ENCODE peak calls at places on chromosome 4, in nine cellular contexts. One of them, this sample, is unnamed.

GRCh38 chr4:185211035-185211434 is 1.6 kb downstream of the SNX25 start:
- DNase-seq in cardiac muscle cell: no peak
- DNase-seq in GM13976: no peak
- DNase-seq in NCI-H510A treated with DMSO at 0.1 percent for 48 hours: no peak
- DNase-seq in DMS 273 treated with DMSO at 0.1 percent for 48 hours: no peak
- DNase-seq in RWPE1: no peak
- DNase-seq in KG1: no peak
- DNase-seq in left ventricle myocardium inferior: no peak
- DNase-seq in ureter: no peak
- DNase-seq in this sample: no peak

GRCh38 chr4:8176547-8177399 is 18.2 kb upstream of the ABLIM2 start:
- DNase-seq in left ventricle myocardium inferior: no peak
- DNase-seq in cardiac muscle cell: peak
- DNase-seq in DMS 273 treated with DMSO at 0.1 percent for 48 hours: peak
- DNase-seq in RWPE1: peak
- DNase-seq in KG1: no peak
- DNase-seq in NCI-H510A treated with DMSO at 0.1 percent for 48 hours: peak
- DNase-seq in ureter: no peak
- DNase-seq in GM13976: peak
- DNase-seq in this sample: no peak

GRCh38 chr4:161664740-161665139 is 499.1 kb downstream of the FSTL5 start:
- DNase-seq in NCI-H510A treated with DMSO at 0.1 percent for 48 hours: no peak
- DNase-seq in DMS 273 treated with DMSO at 0.1 percent for 48 hours: no peak
- DNase-seq in left ventricle myocardium inferior: no peak
- DNase-seq in GM13976: no peak
- DNase-seq in cardiac muscle cell: no peak
- DNase-seq in RWPE1: no peak
- DNase-seq in ureter: no peak
- DNase-seq in KG1: no peak
- DNase-seq in this sample: no peak

GRCh38 chr4:87865960-87866598 is 33.3 kb downstream of the MEPE start:
- DNase-seq in NCI-H510A treated with DMSO at 0.1 percent for 48 hours: no peak
- DNase-seq in RWPE1: no peak
- DNase-seq in left ventricle myocardium inferior: no peak
- DNase-seq in DMS 273 treated with DMSO at 0.1 percent for 48 hours: no peak
- DNase-seq in ureter: no peak
- DNase-seq in cardiac muscle cell: no peak
- DNase-seq in GM13976: no peak
- DNase-seq in KG1: no peak
- DNase-seq in this sample: no peak

GRCh38 chr4:138796761-138797160 is 218.8 kb upstream of the NOCT start:
- DNase-seq in cardiac muscle cell: no peak
- DNase-seq in left ventricle myocardium inferior: no peak
- DNase-seq in KG1: no peak
- DNase-seq in GM13976: no peak
- DNase-seq in NCI-H510A treated with DMSO at 0.1 percent for 48 hours: no peak
- DNase-seq in DMS 273 treated with DMSO at 0.1 percent for 48 hours: no peak
- DNase-seq in RWPE1: no peak
- DNase-seq in ureter: no peak
- DNase-seq in this sample: no peak

GRCh38 chr4:1150875-1151274 is 21.5 kb downstream of the SPON2 start:
- DNase-seq in cardiac muscle cell: no peak
- DNase-seq in ureter: no peak
- DNase-seq in DMS 273 treated with DMSO at 0.1 percent for 48 hours: no peak
- DNase-seq in KG1: no peak
- DNase-seq in RWPE1: no peak
- DNase-seq in left ventricle myocardium inferior: no peak
- DNase-seq in GM13976: no peak
- DNase-seq in NCI-H510A treated with DMSO at 0.1 percent for 48 hours: no peak
- DNase-seq in this sample: no peak

GRCh38 chr4:1469596-1470392 is 63.6 kb upstream of the NKX1-1 start:
- DNase-seq in GM13976: no peak
- DNase-seq in cardiac muscle cell: no peak
- DNase-seq in NCI-H510A treated with DMSO at 0.1 percent for 48 hours: no peak
- DNase-seq in DMS 273 treated with DMSO at 0.1 percent for 48 hours: no peak
- DNase-seq in left ventricle myocardium inferior: no peak
- DNase-seq in RWPE1: peak
- DNase-seq in ureter: no peak
- DNase-seq in KG1: no peak
- DNase-seq in this sample: no peak

GRCh38 chr4:110196206-110196870 is 2.1 kb downstream of the ELOVL6 start:
- DNase-seq in GM13976: peak
- DNase-seq in ureter: peak
- DNase-seq in KG1: peak
- DNase-seq in RWPE1: peak
- DNase-seq in DMS 273 treated with DMSO at 0.1 percent for 48 hours: no peak
- DNase-seq in NCI-H510A treated with DMSO at 0.1 percent for 48 hours: peak
- DNase-seq in left ventricle myocardium inferior: peak
- DNase-seq in cardiac muscle cell: peak
- DNase-seq in this sample: no peak

GRCh38 chr4:24763631-24764302 is 31.6 kb upstream of the SOD3 start:
- DNase-seq in left ventricle myocardium inferior: no peak
- DNase-seq in ureter: peak
- DNase-seq in GM13976: no peak
- DNase-seq in cardiac muscle cell: peak
- DNase-seq in KG1: no peak
- DNase-seq in RWPE1: peak
- DNase-seq in DMS 273 treated with DMSO at 0.1 percent for 48 hours: no peak
- DNase-seq in NCI-H510A treated with DMSO at 0.1 percent for 48 hours: peak
- DNase-seq in this sample: peak

GRCh38 chr4:9847971-9848764 is 66.7 kb downstream of the DRD5 start:
- DNase-seq in RWPE1: no peak
- DNase-seq in GM13976: no peak
- DNase-seq in cardiac muscle cell: no peak
- DNase-seq in KG1: no peak
- DNase-seq in DMS 273 treated with DMSO at 0.1 percent for 48 hours: no peak
- DNase-seq in NCI-H510A treated with DMSO at 0.1 percent for 48 hours: no peak
- DNase-seq in left ventricle myocardium inferior: no peak
- DNase-seq in ureter: no peak
- DNase-seq in this sample: no peak

GRCh38 chr4:7704625-7705024 is 235.0 kb downstream of the AFAP1 start:
- DNase-seq in KG1: no peak
- DNase-seq in cardiac muscle cell: no peak
- DNase-seq in DMS 273 treated with DMSO at 0.1 percent for 48 hours: no peak
- DNase-seq in RWPE1: no peak
- DNase-seq in ureter: no peak
- DNase-seq in NCI-H510A treated with DMSO at 0.1 percent for 48 hours: no peak
- DNase-seq in left ventricle myocardium inferior: no peak
- DNase-seq in GM13976: no peak
- DNase-seq in this sample: no peak

GRCh38 chr4:5014007-5014682 is 5.1 kb downstream of the CYTL1 start:
- DNase-seq in left ventricle myocardium inferior: no peak
- DNase-seq in NCI-H510A treated with DMSO at 0.1 percent for 48 hours: no peak
- DNase-seq in cardiac muscle cell: no peak
- DNase-seq in RWPE1: no peak
- DNase-seq in ureter: no peak
- DNase-seq in DMS 273 treated with DMSO at 0.1 percent for 48 hours: no peak
- DNase-seq in KG1: no peak
- DNase-seq in GM13976: no peak
- DNase-seq in this sample: no peak

GRCh38 chr4:87896020-87896621 is 63.4 kb downstream of the MEPE start:
- DNase-seq in GM13976: no peak
- DNase-seq in RWPE1: peak
- DNase-seq in DMS 273 treated with DMSO at 0.1 percent for 48 hours: no peak
- DNase-seq in KG1: peak
- DNase-seq in left ventricle myocardium inferior: no peak
- DNase-seq in ureter: peak
- DNase-seq in cardiac muscle cell: peak
- DNase-seq in NCI-H510A treated with DMSO at 0.1 percent for 48 hours: no peak
- DNase-seq in this sample: peak

GRCh38 chr4:3248178-3248480 is 830 bp upstream of the MSANTD1 start:
- DNase-seq in ureter: no peak
- DNase-seq in KG1: no peak
- DNase-seq in left ventricle myocardium inferior: no peak
- DNase-seq in NCI-H510A treated with DMSO at 0.1 percent for 48 hours: no peak
- DNase-seq in DMS 273 treated with DMSO at 0.1 percent for 48 hours: no peak
- DNase-seq in GM13976: no peak
- DNase-seq in RWPE1: no peak
- DNase-seq in cardiac muscle cell: no peak
- DNase-seq in this sample: no peak

GRCh38 chr4:106369456-106370060 is 980 bp upstream of the GIMD1 start:
- DNase-seq in KG1: peak
- DNase-seq in cardiac muscle cell: peak
- DNase-seq in ureter: peak
- DNase-seq in NCI-H510A treated with DMSO at 0.1 percent for 48 hours: peak
- DNase-seq in DMS 273 treated with DMSO at 0.1 percent for 48 hours: peak
- DNase-seq in RWPE1: peak
- DNase-seq in GM13976: peak
- DNase-seq in left ventricle myocardium inferior: no peak
- DNase-seq in this sample: peak

GRCh38 chr4:60133414-60133813 is 1066.7 kb upstream of the ADGRL3 start:
- DNase-seq in cardiac muscle cell: peak
- DNase-seq in left ventricle myocardium inferior: no peak
- DNase-seq in GM13976: no peak
- DNase-seq in RWPE1: peak
- DNase-seq in DMS 273 treated with DMSO at 0.1 percent for 48 hours: no peak
- DNase-seq in KG1: no peak
- DNase-seq in ureter: no peak
- DNase-seq in NCI-H510A treated with DMSO at 0.1 percent for 48 hours: no peak
- DNase-seq in this sample: peak